ENCODE peak calls at places on chromosomes 4 and X, in nine cellular contexts. T, R, L, E, X, G, Y, Z and S are unnamed samples.
A peak's percentile ranks its signal among the peaks of the same experiment; 100 is the strongest.

GRCh38 chr4:128427832-128428366 is 140.3 kb upstream of the PGRMC2 start:
- DNase-seq in L (no peak), R (no peak), Y (no peak), E (no peak), T (no peak), G (peak; percentile 71), X (peak; percentile 62), Z (peak; percentile 32), S (no peak)

GRCh38 chr4:76430519-76431388 is 4.3 kb upstream of the SHROOM3 start:
- DNase-seq in Z (peak; percentile 13), X (no peak), T (peak; percentile 60), E (peak; percentile 15), Y (no peak), L (no peak), G (peak; percentile 58), R (no peak), S (no peak)

GRCh38 chr4:1592179-1593037 is 91.7 kb downstream of the FAM53A start:
- DNase-seq in T (no peak), Y (no peak), R (peak; percentile 8), G (no peak), L (no peak), E (no peak), Z (no peak), X (no peak), S (no peak)

GRCh38 chr4:156948133-156948532 is 23.5 kb downstream of the PDGFC start:
- DNase-seq in X (no peak), T (no peak), G (no peak), L (no peak), Y (no peak), E (no peak), Z (no peak), R (no peak), S (no peak)

GRCh38 chrX:106263817-106264216 is 95.7 kb downstream of the PWWP3B start:
- DNase-seq in G (no peak), Y (no peak), R (no peak), X (peak; percentile 33), Z (no peak), E (no peak), L (no peak), T (no peak), S (no peak)

GRCh38 chrX:11540532-11541377 is 125.0 kb downstream of the ARHGAP6 start:
- DNase-seq in E (no peak), G (no peak), Y (no peak), X (no peak), L (no peak), R (peak; percentile 9), Z (no peak), T (no peak), S (no peak)

GRCh38 chrX:20711366-20711765 is 444.7 kb upstream of the RPS6KA3 start:
- DNase-seq in E (no peak), T (no peak), L (no peak), Y (no peak), R (no peak), X (no peak), G (no peak), Z (no peak), S (no peak)

GRCh38 chr4:82648356-82648755 is 86.6 kb upstream of the TMEM150C start:
- DNase-seq in T (no peak), G (no peak), L (no peak), R (no peak), Z (no peak), X (no peak), Y (no peak), E (no peak), S (no peak)

GRCh38 chrX:69493193-69493592 is 10.9 kb upstream of the NALF2 start:
- DNase-seq in Z (no peak), E (peak; percentile 61), R (peak; percentile 64), X (no peak), G (no peak), L (no peak), Y (no peak), T (peak; percentile 7), S (no peak)

GRCh38 chrX:129626026-129626425 is 28.7 kb downstream of the APLN start:
- DNase-seq in Z (no peak), E (no peak), Y (no peak), R (no peak), T (peak; percentile 59), X (no peak), G (no peak), L (no peak), S (no peak)

GRCh38 chr4:185395255-185395955 is at the start of gene LRP2BP:
- DNase-seq in R (no peak), X (no peak), T (peak; percentile 66), E (no peak), Y (no peak), G (no peak), L (no peak), Z (no peak), S (no peak)

GRCh38 chr4:77045490-77045889 is 30.3 kb downstream of the CCNI start:
- DNase-seq in Y (no peak), L (no peak), G (no peak), X (no peak), R (no peak), T (no peak), Z (no peak), E (no peak), S (no peak)

GRCh38 chr4:165385124-165385523 is 6.3 kb downstream of the CPE start:
- DNase-seq in Y (no peak), Z (no peak), T (no peak), E (no peak), L (no peak), R (no peak), X (no peak), G (no peak), S (no peak)

GRCh38 chrX:1421433-1422134 is 29.7 kb upstream of the SLC25A6 start:
- DNase-seq in Y (no peak), L (no peak), R (no peak), T (no peak), E (no peak), X (no peak), Z (no peak), G (no peak), S (no peak)

GRCh38 chr4:169615467-169616106 is 3.2 kb upstream of the NEK1 start:
- DNase-seq in X (peak; percentile 43), G (no peak), E (no peak), Z (no peak), Y (no peak), T (peak; percentile 83), R (no peak), L (no peak), S (no peak)

GRCh38 chrX:116272881-116273280 is 102.3 kb downstream of the AGTR2 start:
- DNase-seq in X (no peak), L (no peak), Y (no peak), T (no peak), R (no peak), Z (no peak), G (no peak), E (no peak), S (no peak)

GRCh38 chr4:180960758-180961401 is 1282.3 kb upstream of the TENM3 start:
- DNase-seq in T (no peak), R (no peak), L (no peak), Y (no peak), G (no peak), E (no peak), X (no peak), Z (no peak), S (no peak)

GRCh38 chr4:105343523-105343931 is 130.3 kb downstream of the PPA2 start:
- DNase-seq in L (no peak), R (no peak), Z (no peak), X (no peak), E (no peak), G (no peak), T (no peak), Y (no peak), S (no peak)

GRCh38 chr4:95289028-95289634 is 259.6 kb downstream of the UNC5C start:
- DNase-seq in Y (no peak), X (peak; percentile 16), L (no peak), E (no peak), G (no peak), T (peak; percentile 67), Z (no peak), R (no peak), S (no peak)

GRCh38 chr4:26171953-26172352 is 148.9 kb upstream of the RBPJ start:
- DNase-seq in E (no peak), Y (no peak), R (no peak), Z (no peak), L (no peak), X (no peak), G (peak; percentile 43), T (no peak), S (no peak)

GRCh38 chr4:87916636-87917035 is 58.9 kb upstream of the SPP1 start:
- DNase-seq in L (no peak), X (no peak), G (no peak), Y (no peak), E (no peak), T (no peak), Z (no peak), R (no peak), S (no peak)

GRCh38 chrX:151633157-151633556 is 62.1 kb upstream of the PRRG3 start:
- DNase-seq in L (no peak), T (no peak), X (no peak), E (no peak), Y (no peak), R (no peak), G (no peak), Z (no peak), S (no peak)

GRCh38 chr4:101068115-101068514 is 279.2 kb downstream of the PPP3CA start:
- DNase-seq in E (no peak), X (no peak), T (no peak), R (no peak), L (no peak), Y (no peak), G (no peak), Z (no peak), S (no peak)

GRCh38 chrX:118883994-118884393 is 60.4 kb downstream of the ZCCHC12 start:
- DNase-seq in X (no peak), Y (no peak), T (no peak), L (no peak), R (no peak), E (no peak), Z (no peak), G (no peak), S (no peak)

GRCh38 chr4:163755013-163755412 is 260.5 kb downstream of the TMA16 start:
- DNase-seq in L (no peak), R (no peak), Y (no peak), T (peak; percentile 19), Z (no peak), E (no peak), X (no peak), G (peak; percentile 3), S (no peak)

GRCh38 chrX:132333351-132333750 is 114.1 kb upstream of the RAP2C start:
- DNase-seq in L (no peak), R (no peak), E (no peak), X (no peak), G (no peak), Z (no peak), Y (no peak), T (peak; percentile 45), S (no peak)

GRCh38 chrX:21487832-21488231 is 113.6 kb downstream of the CNKSR2 start:
- DNase-seq in T (no peak), X (peak; percentile 47), Y (no peak), L (no peak), Z (no peak), R (no peak), G (no peak), E (no peak), S (no peak)

GRCh38 chr4:37279894-37280592 is 35.5 kb downstream of the NWD2 start:
- DNase-seq in X (peak; percentile 0), Y (no peak), E (no peak), G (no peak), R (no peak), T (peak; percentile 12), Z (no peak), L (no peak), S (no peak)

GRCh38 chr4:139794158-139794954 is 128.7 kb downstream of the MGST2 start:
- DNase-seq in T (no peak), G (peak; percentile 54), L (no peak), E (no peak), Y (no peak), Z (peak; percentile 76), R (no peak), X (no peak), S (no peak)

GRCh38 chr4:823093-823760 is 2.7 kb downstream of the CPLX1 start:
- DNase-seq in X (no peak), G (no peak), E (no peak), Z (no peak), T (no peak), R (no peak), Y (no peak), L (no peak), S (no peak)

GRCh38 chr4:158810487-158811215 is 41.8 kb downstream of the FNIP2 start:
- DNase-seq in T (no peak), E (no peak), L (no peak), R (no peak), G (peak; percentile 77), X (peak; percentile 85), Z (peak; percentile 99), Y (no peak), S (no peak)